ENCODE peak calls at places on chromosomes 4 and X, in six cellular contexts. X, P, G, L, Y and R are unnamed samples.

GRCh38 chr4:147456706-147457105 is 24.2 kb upstream of the EDNRA start:
- DNase-seq in G (no peak), X (no peak), Y (no peak), L (no peak), P (no peak), R (no peak)

GRCh38 chr4:86306816-86307215 is 53.0 kb downstream of the MAPK10 start:
- DNase-seq in X (no peak), L (no peak), P (no peak), Y (no peak), G (peak), R (no peak)

GRCh38 chrX:110170029-110170428 is 147.9 kb downstream of the AMMECR1 start:
- DNase-seq in X (no peak), Y (no peak), G (no peak), P (no peak), L (no peak), R (no peak)

GRCh38 chr4:55906999-55907398 is 41.7 kb upstream of the CEP135 start:
- DNase-seq in X (no peak), L (no peak), Y (no peak), G (no peak), P (no peak), R (no peak)

GRCh38 chr4:82586055-82586454 is 24.3 kb upstream of the TMEM150C start:
- DNase-seq in L (no peak), G (no peak), P (no peak), Y (no peak), X (no peak), R (no peak)

GRCh38 chr4:40241026-40241425 is 44.2 kb downstream of the RHOH start:
- DNase-seq in X (no peak), L (no peak), P (no peak), Y (no peak), G (no peak), R (no peak)

GRCh38 chr4:183175631-183176232 is 76.7 kb downstream of the WWC2 start:
- DNase-seq in X (no peak), G (no peak), Y (no peak), P (no peak), L (no peak), R (no peak)

GRCh38 chrX:110992611-110993010 is 103.4 kb upstream of the PAK3 start:
- DNase-seq in Y (no peak), G (peak), P (peak), L (peak), X (no peak), R (no peak)

GRCh38 chrX:83658731-83659130 is 150.6 kb downstream of the POU3F4 start:
- DNase-seq in Y (no peak), P (no peak), X (no peak), G (no peak), L (no peak), R (no peak)

GRCh38 chr4:11769425-11769824 is 340.7 kb upstream of the HS3ST1 start:
- DNase-seq in P (no peak), G (peak), X (no peak), Y (no peak), L (no peak), R (no peak)

GRCh38 chr4:23697001-23697528 is 192.8 kb downstream of the PPARGC1A start:
- DNase-seq in L (no peak), Y (no peak), X (no peak), G (no peak), P (no peak), R (no peak)